ENCODE peak calls at places on chromosome 20, in four cellular contexts. One of them, this sample, is unnamed.

GRCh38 chr20:47784599-47785320 is 521 bp downstream of the SULF2 start:
- DNase-seq in left ventricle myocardium inferior: peak; percentile 48
- DNase-seq in OCI-LY7: no peak
- DNase-seq in hepatocyte: peak; percentile 68
- DNase-seq in this sample: no peak

GRCh38 chr20:10467985-10468845 is 33.1 kb downstream of the SLX4IP start:
- DNase-seq in left ventricle myocardium inferior: no peak
- DNase-seq in OCI-LY7: no peak
- DNase-seq in hepatocyte: no peak
- DNase-seq in this sample: peak; percentile 31

GRCh38 chr20:48523191-48523757 is 304.5 kb downstream of the PREX1 start:
- DNase-seq in left ventricle myocardium inferior: no peak
- DNase-seq in OCI-LY7: peak; percentile 56
- DNase-seq in hepatocyte: peak; percentile 92
- DNase-seq in this sample: peak; percentile 57

GRCh38 chr20:50737352-50737751 is 6.0 kb downstream of the PARD6B start:
- DNase-seq in left ventricle myocardium inferior: no peak
- DNase-seq in OCI-LY7: no peak
- DNase-seq in hepatocyte: no peak
- DNase-seq in this sample: no peak

GRCh38 chr20:47066484-47067270 is 172.0 kb downstream of the EYA2 start:
- DNase-seq in left ventricle myocardium inferior: no peak
- DNase-seq in OCI-LY7: no peak
- DNase-seq in hepatocyte: no peak
- DNase-seq in this sample: peak; percentile 14

GRCh38 chr20:50354690-50355592 is 155.2 kb upstream of the PTPN1 start:
- DNase-seq in left ventricle myocardium inferior: no peak
- DNase-seq in OCI-LY7: no peak
- DNase-seq in hepatocyte: peak; percentile 38
- DNase-seq in this sample: no peak

GRCh38 chr20:24235224-24235735 is 234.1 kb upstream of the SYNDIG1 start:
- DNase-seq in left ventricle myocardium inferior: no peak
- DNase-seq in OCI-LY7: no peak
- DNase-seq in hepatocyte: no peak
- DNase-seq in this sample: no peak

GRCh38 chr20:13277663-13278295 is 56.7 kb downstream of the ISM1 start:
- DNase-seq in left ventricle myocardium inferior: no peak
- DNase-seq in OCI-LY7: no peak
- DNase-seq in hepatocyte: no peak
- DNase-seq in this sample: no peak

GRCh38 chr20:34190679-34191090 is 50.5 kb upstream of the ASIP start:
- DNase-seq in left ventricle myocardium inferior: peak; percentile 45
- DNase-seq in OCI-LY7: peak; percentile 76
- DNase-seq in hepatocyte: peak; percentile 88
- DNase-seq in this sample: peak; percentile 78

GRCh38 chr20:57659789-57660509 is 39.7 kb upstream of the ZBP1 start:
- DNase-seq in left ventricle myocardium inferior: peak; percentile 10
- DNase-seq in OCI-LY7: no peak
- DNase-seq in hepatocyte: no peak
- DNase-seq in this sample: no peak

GRCh38 chr20:34311118-34312023 is 8.2 kb upstream of the AHCY start:
- DNase-seq in left ventricle myocardium inferior: no peak
- DNase-seq in OCI-LY7: no peak
- DNase-seq in hepatocyte: peak; percentile 86
- DNase-seq in this sample: no peak

GRCh38 chr20:1357921-1358671 is 29.2 kb upstream of the SDCBP2 start:
- DNase-seq in left ventricle myocardium inferior: no peak
- DNase-seq in OCI-LY7: no peak
- DNase-seq in hepatocyte: no peak
- DNase-seq in this sample: peak; percentile 78

GRCh38 chr20:36344517-36345132 is 38.5 kb downstream of the DLGAP4 start:
- DNase-seq in left ventricle myocardium inferior: peak; percentile 32
- DNase-seq in OCI-LY7: peak; percentile 33
- DNase-seq in hepatocyte: peak; percentile 85
- DNase-seq in this sample: peak; percentile 31

GRCh38 chr20:45883100-45883469 is 2.1 kb downstream of the ZSWIM1 start:
- DNase-seq in left ventricle myocardium inferior: no peak
- DNase-seq in OCI-LY7: no peak
- DNase-seq in hepatocyte: no peak
- DNase-seq in this sample: no peak

GRCh38 chr20:24836041-24836533 is 113.0 kb upstream of the CST7 start:
- DNase-seq in left ventricle myocardium inferior: no peak
- DNase-seq in OCI-LY7: no peak
- DNase-seq in hepatocyte: no peak
- DNase-seq in this sample: no peak

GRCh38 chr20:51660741-51661608 is 107.2 kb downstream of the ATP9A start:
- DNase-seq in left ventricle myocardium inferior: no peak
- DNase-seq in OCI-LY7: no peak
- DNase-seq in hepatocyte: no peak
- DNase-seq in this sample: peak; percentile 48

GRCh38 chr20:34705383-34706021 is 1.4 kb downstream of the TP53INP2 start:
- DNase-seq in left ventricle myocardium inferior: peak; percentile 41
- DNase-seq in OCI-LY7: no peak
- DNase-seq in hepatocyte: peak; percentile 70
- DNase-seq in this sample: peak; percentile 20

GRCh38 chr20:17971571-17972013 is 2.8 kb downstream of the MGME1 start:
- DNase-seq in left ventricle myocardium inferior: no peak
- DNase-seq in OCI-LY7: no peak
- DNase-seq in hepatocyte: no peak
- DNase-seq in this sample: peak; percentile 51

GRCh38 chr20:36133821-36134220 is 20.7 kb upstream of the EPB41L1 start:
- DNase-seq in left ventricle myocardium inferior: no peak
- DNase-seq in OCI-LY7: no peak
- DNase-seq in hepatocyte: no peak
- DNase-seq in this sample: no peak

GRCh38 chr20:24987244-24987643 is 5.3 kb downstream of the APMAP start:
- DNase-seq in left ventricle myocardium inferior: no peak
- DNase-seq in OCI-LY7: no peak
- DNase-seq in hepatocyte: no peak
- DNase-seq in this sample: no peak

GRCh38 chr20:21623781-21624094 is 81.7 kb upstream of the PAX1 start:
- DNase-seq in left ventricle myocardium inferior: no peak
- DNase-seq in OCI-LY7: no peak
- DNase-seq in hepatocyte: no peak
- DNase-seq in this sample: no peak

GRCh38 chr20:48120120-48120519 is 334.8 kb upstream of the SULF2 start:
- DNase-seq in left ventricle myocardium inferior: no peak
- DNase-seq in OCI-LY7: no peak
- DNase-seq in hepatocyte: no peak
- DNase-seq in this sample: no peak

GRCh38 chr20:56924316-56924975 is 295.3 kb downstream of the TFAP2C start:
- DNase-seq in left ventricle myocardium inferior: no peak
- DNase-seq in OCI-LY7: no peak
- DNase-seq in hepatocyte: no peak
- DNase-seq in this sample: no peak

GRCh38 chr20:62043131-62043914 is 22.4 kb downstream of the TAF4 start:
- DNase-seq in left ventricle myocardium inferior: peak; percentile 8
- DNase-seq in OCI-LY7: no peak
- DNase-seq in hepatocyte: no peak
- DNase-seq in this sample: no peak

GRCh38 chr20:13910492-13910891 is 79.9 kb downstream of the SEL1L2 start:
- DNase-seq in left ventricle myocardium inferior: no peak
- DNase-seq in OCI-LY7: no peak
- DNase-seq in hepatocyte: no peak
- DNase-seq in this sample: no peak

GRCh38 chr20:25197173-25197869 is 1.8 kb downstream of the ENTPD6 start:
- DNase-seq in left ventricle myocardium inferior: no peak
- DNase-seq in OCI-LY7: no peak
- DNase-seq in hepatocyte: no peak
- DNase-seq in this sample: no peak

GRCh38 chr20:47097691-47098622 is 203.3 kb downstream of the EYA2 start:
- DNase-seq in left ventricle myocardium inferior: no peak
- DNase-seq in OCI-LY7: no peak
- DNase-seq in hepatocyte: no peak
- DNase-seq in this sample: no peak

GRCh38 chr20:21514553-21515251 is 838 bp upstream of the NKX2-2 start:
- DNase-seq in left ventricle myocardium inferior: no peak
- DNase-seq in OCI-LY7: no peak
- DNase-seq in hepatocyte: no peak
- DNase-seq in this sample: no peak

GRCh38 chr20:10802201-10802600 is 128.4 kb upstream of the JAG1 start:
- DNase-seq in left ventricle myocardium inferior: no peak
- DNase-seq in OCI-LY7: no peak
- DNase-seq in hepatocyte: no peak
- DNase-seq in this sample: peak; percentile 9

GRCh38 chr20:38357653-38358207 is 11.4 kb downstream of the LBP start:
- DNase-seq in left ventricle myocardium inferior: no peak
- DNase-seq in OCI-LY7: no peak
- DNase-seq in hepatocyte: no peak
- DNase-seq in this sample: peak; percentile 11

GRCh38 chr20:34693414-34693813 is 10.7 kb upstream of the TP53INP2 start:
- DNase-seq in left ventricle myocardium inferior: no peak
- DNase-seq in OCI-LY7: no peak
- DNase-seq in hepatocyte: no peak
- DNase-seq in this sample: no peak

GRCh38 chr20:61560361-61560853 is 308.3 kb downstream of the CDH4 start:
- DNase-seq in left ventricle myocardium inferior: no peak
- DNase-seq in OCI-LY7: no peak
- DNase-seq in hepatocyte: peak; percentile 68
- DNase-seq in this sample: no peak

GRCh38 chr20:38369387-38369786 is 23.1 kb downstream of the LBP start:
- DNase-seq in left ventricle myocardium inferior: no peak
- DNase-seq in OCI-LY7: peak; percentile 43
- DNase-seq in hepatocyte: no peak
- DNase-seq in this sample: peak; percentile 10

GRCh38 chr20:49979030-49979832 is 3.5 kb upstream of the SNAI1 start:
- DNase-seq in left ventricle myocardium inferior: no peak
- DNase-seq in OCI-LY7: peak; percentile 69
- DNase-seq in hepatocyte: peak; percentile 70
- DNase-seq in this sample: no peak

GRCh38 chr20:54199721-54200176 is 8.1 kb upstream of the PFDN4 start:
- DNase-seq in left ventricle myocardium inferior: peak; percentile 55
- DNase-seq in OCI-LY7: peak; percentile 64
- DNase-seq in hepatocyte: peak; percentile 85
- DNase-seq in this sample: peak; percentile 77

GRCh38 chr20:8633366-8633765 is 435.5 kb upstream of the PLCB4 start:
- DNase-seq in left ventricle myocardium inferior: no peak
- DNase-seq in OCI-LY7: no peak
- DNase-seq in hepatocyte: no peak
- DNase-seq in this sample: peak; percentile 25
- H3K27ac ChIP-seq in left ventricle myocardium inferior: no peak overlapping the region
- H3K27ac ChIP-seq in OCI-LY7: no peak overlapping the region
- H3K27ac ChIP-seq in hepatocyte: no peak overlapping the region
- H3K27ac ChIP-seq in this sample: no peak overlapping the region

DNA sequence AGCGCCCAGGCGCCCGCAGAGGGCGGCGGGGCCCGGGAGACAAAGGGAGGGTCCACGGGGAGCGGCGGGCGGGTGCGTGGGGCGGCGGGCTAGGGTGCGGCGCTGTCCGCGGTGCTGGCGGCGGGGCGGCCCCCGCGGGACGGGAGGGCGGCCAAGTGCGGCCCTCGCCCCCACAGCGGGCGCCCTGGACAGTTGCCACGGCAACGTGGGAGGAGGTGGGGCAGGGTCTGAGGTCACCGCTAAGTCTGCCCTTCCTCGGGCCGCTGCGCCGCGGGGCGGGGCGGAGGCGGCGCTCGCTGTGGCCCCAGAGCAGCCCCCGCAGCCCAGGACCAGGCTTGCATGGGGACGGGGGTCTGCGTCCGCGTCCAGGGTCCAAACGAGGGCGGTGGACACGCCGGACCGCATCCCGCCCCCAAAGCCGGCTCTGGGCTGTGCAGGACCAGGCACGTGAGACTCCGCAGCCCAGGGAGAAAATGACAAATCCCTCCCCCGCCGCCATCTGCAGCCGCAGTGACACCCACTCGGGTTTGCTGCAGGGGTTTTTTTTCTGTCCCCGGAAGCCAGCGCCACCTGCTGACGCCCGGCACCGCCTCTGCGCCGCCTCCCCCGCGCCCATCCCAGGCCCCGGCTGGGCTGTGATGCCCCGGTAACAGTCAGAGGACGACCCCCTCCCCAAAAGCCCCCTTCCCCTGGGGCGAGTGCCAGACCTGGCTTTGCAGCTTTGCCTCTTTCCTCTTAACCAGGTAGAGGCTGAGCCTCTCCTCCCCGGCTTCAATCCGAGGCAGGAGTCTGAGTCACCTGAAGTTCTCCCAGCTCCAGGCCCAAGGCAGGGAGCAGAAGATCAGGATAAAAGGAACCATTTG is 36.8 kb downstream of the YTHDF1 start:
- DNase-seq in left ventricle myocardium inferior: peak; percentile 28
- DNase-seq in OCI-LY7: peak; percentile 30
- DNase-seq in hepatocyte: peak; percentile 55
- DNase-seq in this sample: no peak
- H3K4me3 ChIP-seq in left ventricle myocardium inferior: peak overlapping the region; percentile 55
- H3K4me3 ChIP-seq in OCI-LY7: no peak overlapping the region
- H3K4me3 ChIP-seq in hepatocyte: no peak overlapping the region
- H3K4me3 ChIP-seq in this sample: no peak overlapping the region

GRCh38 chr20:58864346-58864745 is 11.8 kb downstream of the GNAS start:
- DNase-seq in left ventricle myocardium inferior: no peak
- DNase-seq in OCI-LY7: peak; percentile 46
- DNase-seq in hepatocyte: no peak
- DNase-seq in this sample: no peak
- TF ChIP-seq CTCF in left ventricle myocardium inferior: peak; percentile 31
- TF ChIP-seq CTCF in OCI-LY7: peak; percentile 76
- TF ChIP-seq CTCF in hepatocyte: no peak
- TF ChIP-seq CTCF in this sample: peak; percentile 10

DNA sequence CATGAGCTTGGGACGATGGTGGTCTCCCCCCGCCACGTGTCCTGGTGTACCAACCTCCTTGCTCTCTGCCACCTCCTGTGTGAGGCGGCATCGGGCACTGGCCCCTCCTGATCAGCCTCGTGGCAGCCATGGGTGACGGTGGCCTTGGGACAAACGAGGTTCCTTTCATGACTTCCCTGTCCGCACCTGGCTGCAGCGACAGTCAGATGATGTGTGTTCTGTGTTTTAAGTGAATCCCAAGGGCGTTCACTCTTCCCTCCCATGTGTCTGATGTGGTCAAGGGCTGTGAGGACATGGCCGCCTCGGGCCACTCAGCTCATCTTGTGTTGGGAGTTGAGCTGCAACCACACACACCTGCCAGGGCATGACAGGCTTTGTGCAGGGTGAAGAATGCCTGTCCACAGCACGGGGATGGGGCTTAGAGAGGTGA is 30.4 kb upstream of the PCMTD2 start:
- DNase-seq in left ventricle myocardium inferior: no peak
- DNase-seq in OCI-LY7: no peak
- DNase-seq in hepatocyte: no peak
- DNase-seq in this sample: no peak
- H3K27ac ChIP-seq in left ventricle myocardium inferior: peak overlapping the region; percentile 72
- H3K27ac ChIP-seq in OCI-LY7: no peak overlapping the region
- H3K27ac ChIP-seq in hepatocyte: peak overlapping the region; percentile 84
- H3K27ac ChIP-seq in this sample: no peak overlapping the region

GRCh38 chr20:44180814-44181213 is 6.2 kb downstream of the JPH2 start:
- DNase-seq in left ventricle myocardium inferior: peak; percentile 72
- DNase-seq in OCI-LY7: no peak
- DNase-seq in hepatocyte: peak; percentile 45
- DNase-seq in this sample: no peak
- H3K4me3 ChIP-seq in left ventricle myocardium inferior: peak overlapping the region; percentile 72
- H3K4me3 ChIP-seq in OCI-LY7: no peak overlapping the region
- H3K4me3 ChIP-seq in hepatocyte: no peak overlapping the region
- H3K4me3 ChIP-seq in this sample: no peak overlapping the region